ENCODE peak calls at places on chromosomes 4 and X, in four cellular contexts. W is IMR-90, J is neuronal stem cell, S is trophoblast cell. H is an unnamed sample.

GRCh38 chrX:48938721-48939416 is 18.5 kb downstream of the OTUD5 start:
- DNase-seq in W (no peak), J (no peak), S (no peak), H (no peak)

GRCh38 chr4:65416875-65417274 is 253.4 kb downstream of the EPHA5 start:
- DNase-seq in W (no peak), J (no peak), S (no peak), H (peak; percentile 25)

GRCh38 chrX:38166478-38167083 is 54.1 kb downstream of the SRPX start:
- DNase-seq in W (peak; percentile 26), J (no peak), S (no peak), H (no peak)

GRCh38 chrX:15738686-15739016 is 581 bp downstream of the CA5B start:
- DNase-seq in W (no peak), J (no peak), S (no peak), H (no peak)

GRCh38 chr4:172515266-172515879 is 653.2 kb upstream of the GALNT7 start:
- DNase-seq in W (peak; percentile 41), J (no peak), S (no peak), H (peak; percentile 51)

GRCh38 chrX:781216-782211 is 150.9 kb downstream of the SHOX start:
- DNase-seq in W (no peak), J (no peak), S (no peak), H (no peak)

GRCh38 chr4:10728016-10728415 is 43.4 kb upstream of the CLNK start:
- DNase-seq in W (no peak), J (no peak), S (no peak), H (no peak)

GRCh38 chr4:82988323-82988832 is 22.2 kb downstream of the LIN54 start:
- DNase-seq in W (peak; percentile 95), J (no peak), S (no peak), H (no peak)

GRCh38 chr4:23455482-23455881 is 434.4 kb downstream of the PPARGC1A start:
- DNase-seq in W (no peak), J (peak; percentile 35), S (no peak), H (peak; percentile 54)

GRCh38 chr4:153318696-153319320 is 25.7 kb upstream of the MND1 start:
- DNase-seq in W (peak; percentile 54), J (peak; percentile 20), S (peak; percentile 12), H (no peak)

GRCh38 chrX:19758536-19758935 is 128.9 kb downstream of the SH3KBP1 start:
- DNase-seq in W (no peak), J (no peak), S (peak; percentile 54), H (no peak)

GRCh38 chrX:152830312-152831305 is at the start of the genes CETN2 and NSDHL:
- DNase-seq in W (peak; percentile 93), J (peak; percentile 90), S (peak; percentile 93), H (peak; percentile 96)
- H3K18ac ChIP-seq in W (no peak within 1 kb of the TSS), J (no peak within 1 kb of the TSS), S (peak within 1 kb of the TSS; percentile 3), H (no peak within 1 kb of the TSS)

GRCh38 chrX:13373807-13374187 is 53.9 kb upstream of the ATXN3L start:
- DNase-seq in W (peak; percentile 82), J (no peak), S (no peak), H (no peak)

GRCh38 chrX:13380230-13380629 is 60.4 kb upstream of the ATXN3L start:
- DNase-seq in W (peak; percentile 69), J (no peak), S (no peak), H (no peak)

GRCh38 chrX:13374364-13374763 is 54.5 kb upstream of the ATXN3L start:
- DNase-seq in W (no peak), J (no peak), S (no peak), H (no peak)

GRCh38 chrX:13377537-13377936 is 57.7 kb upstream of the ATXN3L start:
- DNase-seq in W (peak; percentile 95), J (no peak), S (no peak), H (no peak)

GRCh38 chrX:13376857-13377441 is 57.1 kb upstream of the ATXN3L start:
- DNase-seq in W (peak; percentile 95), J (no peak), S (peak; percentile 47), H (no peak)
- H3K9ac ChIP-seq in W (peak overlapping the region; percentile 67), J (no peak overlapping the region), S (no peak overlapping the region), H (no peak overlapping the region)

GRCh38 chr4:38664704-38665401 is 854 bp downstream of the KLF3 start:
- DNase-seq in W (peak; percentile 56), J (peak; percentile 70), S (peak; percentile 83), H (peak; percentile 71)
- H2BK120ac ChIP-seq in W (peak overlapping the region; percentile 17), J (peak overlapping the region; percentile 74), S (peak overlapping the region; percentile 99), H (no peak overlapping the region)

GRCh38 chrX:9530848-9531274 is 66.0 kb downstream of the TBL1X start:
- DNase-seq in W (peak; percentile 88), J (peak; percentile 75), S (peak; percentile 33), H (peak; percentile 91)

GRCh38 chrX:9535101-9535500 is 70.2 kb downstream of the TBL1X start:
- DNase-seq in W (peak; percentile 35), J (no peak), S (no peak), H (no peak)

GRCh38 chrX:9532349-9532748 is 67.5 kb downstream of the TBL1X start:
- DNase-seq in W (peak; percentile 23), J (no peak), S (no peak), H (no peak)

GRCh38 chrX:9534686-9535085 is 69.8 kb downstream of the TBL1X start:
- DNase-seq in W (peak; percentile 19), J (no peak), S (no peak), H (no peak)

DNA sequence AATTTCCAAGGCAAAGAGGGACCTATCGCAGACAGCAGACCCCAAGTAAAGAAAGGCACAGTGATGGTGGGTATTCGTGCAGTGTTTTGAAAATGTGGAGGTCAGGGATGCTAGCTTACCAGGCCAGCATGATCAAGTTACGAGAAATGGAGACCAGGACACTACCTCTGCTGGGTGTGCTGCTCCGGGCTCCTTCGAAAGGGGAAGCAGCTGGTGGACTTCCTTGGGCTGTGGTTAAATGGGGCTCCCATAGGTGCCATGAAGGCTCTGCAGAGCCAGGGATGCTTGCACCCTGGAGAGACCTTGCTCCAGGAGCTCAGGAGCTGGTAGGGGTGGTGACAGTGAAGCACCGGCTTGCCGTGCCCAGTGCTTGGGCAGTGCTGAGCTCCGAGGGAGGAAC is 68.8 kb downstream of the TBL1X start:
- DNase-seq in W (no peak), J (no peak), S (no peak), H (no peak)
- H3K18ac ChIP-seq in W (no peak overlapping the region), J (no peak overlapping the region), S (peak overlapping the region; percentile 37), H (no peak overlapping the region)

GRCh38 chrX:72255445-72255844 is 16.6 kb upstream of the ERCC6L start:
- DNase-seq in W (no peak), J (no peak), S (no peak), H (peak; percentile 47)

GRCh38 chrX:72260448-72260847 is 16.6 kb downstream of the RPS4X start:
- DNase-seq in W (no peak), J (no peak), S (no peak), H (no peak)

GRCh38 chrX:72255864-72256263 is 17.0 kb upstream of the ERCC6L start:
- DNase-seq in W (no peak), J (no peak), S (no peak), H (no peak)

GRCh38 chrX:72254835-72255234 is 16.0 kb upstream of the ERCC6L start:
- DNase-seq in W (no peak), J (no peak), S (no peak), H (no peak)

DNA sequence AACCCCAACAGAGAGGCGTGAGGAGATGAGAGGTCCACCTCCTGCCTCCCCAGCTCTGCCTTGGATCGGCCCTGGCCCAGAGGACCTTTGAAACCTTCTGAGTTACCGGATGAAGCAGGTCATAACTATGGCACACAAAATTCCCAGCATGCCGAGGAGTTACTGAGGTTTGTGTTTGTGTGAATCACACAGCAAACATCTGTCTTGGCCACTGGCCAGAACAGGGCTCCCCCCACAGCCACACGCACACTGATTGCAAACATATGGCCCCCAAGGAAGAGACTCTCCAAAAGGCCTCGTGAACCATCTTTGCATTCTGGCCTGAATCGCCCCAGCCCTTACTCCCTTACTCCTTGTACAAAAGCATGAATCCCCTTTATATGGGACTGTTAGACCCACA is 18.9 kb downstream of the RPS4X start:
- DNase-seq in W (peak; percentile 84), J (no peak), S (no peak), H (no peak)
- H3K9ac ChIP-seq in W (no peak overlapping the region), J (no peak overlapping the region), S (no peak overlapping the region), H (no peak overlapping the region)

GRCh38 chrX:26160301-26160700 is at the start of gene MAGEB6B:
- DNase-seq in W (no peak), J (no peak), S (no peak), H (no peak)
- H2BK120ac ChIP-seq in W (no peak within 1 kb of the TSS), J (no peak within 1 kb of the TSS), S (no peak within 1 kb of the TSS), H (no peak within 1 kb of the TSS)

GRCh38 chrX:133448512-133449076 is 33.3 kb upstream of the GPC4 start:
- DNase-seq in W (no peak), J (no peak), S (no peak), H (no peak)
- H3K18ac ChIP-seq in W (no peak overlapping the region), J (no peak overlapping the region), S (no peak overlapping the region), H (no peak overlapping the region)

GRCh38 chrX:31870267-31870666 is 798.4 kb upstream of the FTHL17 start:
- DNase-seq in W (no peak), J (no peak), S (no peak), H (no peak)
- H3K9ac ChIP-seq in W (no peak overlapping the region), J (no peak overlapping the region), S (no peak overlapping the region), H (no peak overlapping the region)